ENCODE peak calls at places on chromosomes 7 and 10, in nine cellular contexts. One of them, this sample, is unnamed.

GRCh38 chr7:45073031-45073842 is 15.5 kb downstream of the NACAD start:
- DNase-seq in cardiac fibroblast: no peak
- DNase-seq in AG09319: no peak
- DNase-seq in OCI-LY7: no peak
- DNase-seq in kidney: no peak
- DNase-seq in nephron progenitor cell: no peak
- DNase-seq in GM12878: no peak
- DNase-seq in MCF 10A: peak; percentile 17
- DNase-seq in glutamatergic neuron: peak; percentile 66
- DNase-seq in this sample: no peak

GRCh38 chr10:132714096-132714721 is 71.7 kb downstream of the NKX6-2 start:
- DNase-seq in kidney: peak; percentile 65
- DNase-seq in MCF 10A: no peak
- DNase-seq in GM12878: no peak
- DNase-seq in cardiac fibroblast: no peak
- DNase-seq in glutamatergic neuron: no peak
- DNase-seq in OCI-LY7: no peak
- DNase-seq in AG09319: no peak
- DNase-seq in nephron progenitor cell: peak; percentile 42
- DNase-seq in this sample: no peak

GRCh38 chr10:78335371-78335690 is 301.7 kb downstream of the RPS24 start:
- DNase-seq in glutamatergic neuron: no peak
- DNase-seq in nephron progenitor cell: no peak
- DNase-seq in AG09319: no peak
- DNase-seq in GM12878: no peak
- DNase-seq in cardiac fibroblast: no peak
- DNase-seq in MCF 10A: no peak
- DNase-seq in kidney: no peak
- DNase-seq in OCI-LY7: no peak
- DNase-seq in this sample: no peak

GRCh38 chr7:80135306-80136104 is 874 bp downstream of the GNAI1 start:
- DNase-seq in nephron progenitor cell: peak; percentile 71
- DNase-seq in AG09319: no peak
- DNase-seq in kidney: no peak
- DNase-seq in GM12878: no peak
- DNase-seq in MCF 10A: peak; percentile 40
- DNase-seq in cardiac fibroblast: peak; percentile 46
- DNase-seq in glutamatergic neuron: no peak
- DNase-seq in OCI-LY7: no peak
- DNase-seq in this sample: no peak

GRCh38 chr10:12835709-12836108 is 165.8 kb downstream of the CCDC3 start:
- DNase-seq in nephron progenitor cell: no peak
- DNase-seq in glutamatergic neuron: no peak
- DNase-seq in cardiac fibroblast: peak; percentile 38
- DNase-seq in MCF 10A: peak; percentile 83
- DNase-seq in AG09319: no peak
- DNase-seq in OCI-LY7: no peak
- DNase-seq in kidney: no peak
- DNase-seq in GM12878: no peak
- DNase-seq in this sample: no peak

GRCh38 chr10:35409094-35409582 is 72.8 kb downstream of the CCNY start:
- DNase-seq in GM12878: peak; percentile 38
- DNase-seq in MCF 10A: peak; percentile 73
- DNase-seq in glutamatergic neuron: peak; percentile 65
- DNase-seq in cardiac fibroblast: peak; percentile 84
- DNase-seq in OCI-LY7: no peak
- DNase-seq in nephron progenitor cell: no peak
- DNase-seq in kidney: no peak
- DNase-seq in AG09319: no peak
- DNase-seq in this sample: no peak

GRCh38 chr10:30763933-30764332 is 134.4 kb upstream of the LYZL2 start:
- DNase-seq in AG09319: no peak
- DNase-seq in kidney: no peak
- DNase-seq in MCF 10A: no peak
- DNase-seq in nephron progenitor cell: no peak
- DNase-seq in OCI-LY7: no peak
- DNase-seq in glutamatergic neuron: no peak
- DNase-seq in GM12878: no peak
- DNase-seq in cardiac fibroblast: no peak
- DNase-seq in this sample: no peak

GRCh38 chr7:45259966-45260646 is 102.5 kb downstream of the RAMP3 start:
- DNase-seq in glutamatergic neuron: peak; percentile 79
- DNase-seq in OCI-LY7: peak; percentile 61
- DNase-seq in nephron progenitor cell: peak; percentile 88
- DNase-seq in AG09319: no peak
- DNase-seq in cardiac fibroblast: peak; percentile 32
- DNase-seq in GM12878: no peak
- DNase-seq in MCF 10A: peak; percentile 44
- DNase-seq in kidney: peak; percentile 84
- DNase-seq in this sample: peak; percentile 67

GRCh38 chr10:60446070-60446833 is 56.6 kb upstream of the ANK3 start:
- DNase-seq in kidney: no peak
- DNase-seq in glutamatergic neuron: no peak
- DNase-seq in AG09319: no peak
- DNase-seq in MCF 10A: no peak
- DNase-seq in nephron progenitor cell: no peak
- DNase-seq in GM12878: no peak
- DNase-seq in OCI-LY7: no peak
- DNase-seq in cardiac fibroblast: peak; percentile 41
- DNase-seq in this sample: no peak

GRCh38 chr10:60444494-60445064 is 54.9 kb upstream of the ANK3 start:
- DNase-seq in AG09319: no peak
- DNase-seq in MCF 10A: peak; percentile 40
- DNase-seq in cardiac fibroblast: peak; percentile 76
- DNase-seq in glutamatergic neuron: no peak
- DNase-seq in GM12878: no peak
- DNase-seq in OCI-LY7: no peak
- DNase-seq in kidney: no peak
- DNase-seq in nephron progenitor cell: no peak
- DNase-seq in this sample: no peak

GRCh38 chr10:60446855-60447254 is 57.2 kb upstream of the ANK3 start:
- DNase-seq in OCI-LY7: no peak
- DNase-seq in MCF 10A: no peak
- DNase-seq in nephron progenitor cell: no peak
- DNase-seq in AG09319: no peak
- DNase-seq in GM12878: no peak
- DNase-seq in kidney: no peak
- DNase-seq in cardiac fibroblast: peak; percentile 50
- DNase-seq in glutamatergic neuron: no peak
- DNase-seq in this sample: no peak

DNA sequence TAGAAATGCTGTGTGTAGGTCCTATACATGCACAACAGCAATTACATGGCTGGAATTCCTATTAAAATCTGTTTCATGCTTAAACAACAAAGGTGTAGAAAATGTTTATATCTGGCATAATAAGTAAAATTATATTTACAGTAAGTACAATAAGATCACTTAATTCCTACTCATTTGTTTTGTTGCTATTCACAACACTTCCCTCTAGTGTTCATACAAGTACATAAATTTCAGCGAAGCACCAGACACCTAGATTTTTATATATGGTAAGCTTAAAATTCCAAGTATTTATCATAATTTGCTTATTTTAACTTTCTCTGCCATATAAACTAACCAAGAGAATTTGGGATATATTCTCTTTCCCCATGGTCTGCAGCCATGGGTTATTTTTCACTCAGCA is 51.8 kb upstream of the ANK3 start:
- DNase-seq in nephron progenitor cell: no peak
- DNase-seq in glutamatergic neuron: no peak
- DNase-seq in AG09319: no peak
- DNase-seq in GM12878: no peak
- DNase-seq in kidney: no peak
- DNase-seq in OCI-LY7: peak; percentile 34
- DNase-seq in MCF 10A: no peak
- DNase-seq in cardiac fibroblast: no peak
- DNase-seq in this sample: no peak
- TF ChIP-seq CTCF in nephron progenitor cell: peak; percentile 22
- TF ChIP-seq CTCF in glutamatergic neuron: no peak
- TF ChIP-seq CTCF in AG09319: peak; percentile 36
- TF ChIP-seq CTCF in GM12878: peak; percentile 22
- TF ChIP-seq CTCF in kidney: no peak
- TF ChIP-seq CTCF in OCI-LY7: peak; percentile 75
- TF ChIP-seq CTCF in MCF 10A: peak; percentile 19
- TF ChIP-seq CTCF in cardiac fibroblast: peak; percentile 42
- TF ChIP-seq CTCF in this sample: peak; percentile 34

GRCh38 chr7:157320607-157320979 is 16.2 kb upstream of the DNAJB6 start:
- DNase-seq in OCI-LY7: no peak
- DNase-seq in nephron progenitor cell: no peak
- DNase-seq in cardiac fibroblast: peak; percentile 48
- DNase-seq in glutamatergic neuron: no peak
- DNase-seq in AG09319: no peak
- DNase-seq in MCF 10A: no peak
- DNase-seq in kidney: no peak
- DNase-seq in GM12878: no peak
- DNase-seq in this sample: no peak

GRCh38 chr7:157312941-157313340 is 23.9 kb upstream of the DNAJB6 start:
- DNase-seq in MCF 10A: no peak
- DNase-seq in nephron progenitor cell: no peak
- DNase-seq in AG09319: no peak
- DNase-seq in kidney: no peak
- DNase-seq in glutamatergic neuron: no peak
- DNase-seq in OCI-LY7: no peak
- DNase-seq in cardiac fibroblast: no peak
- DNase-seq in GM12878: no peak
- DNase-seq in this sample: no peak

GRCh38 chr7:157313645-157314044 is 23.2 kb upstream of the DNAJB6 start:
- DNase-seq in OCI-LY7: no peak
- DNase-seq in cardiac fibroblast: no peak
- DNase-seq in GM12878: no peak
- DNase-seq in nephron progenitor cell: no peak
- DNase-seq in MCF 10A: no peak
- DNase-seq in kidney: no peak
- DNase-seq in glutamatergic neuron: no peak
- DNase-seq in AG09319: no peak
- DNase-seq in this sample: no peak

GRCh38 chr7:157318015-157318706 is 18.6 kb upstream of the DNAJB6 start:
- DNase-seq in kidney: no peak
- DNase-seq in AG09319: no peak
- DNase-seq in cardiac fibroblast: peak; percentile 68
- DNase-seq in glutamatergic neuron: no peak
- DNase-seq in OCI-LY7: no peak
- DNase-seq in nephron progenitor cell: no peak
- DNase-seq in GM12878: no peak
- DNase-seq in MCF 10A: peak; percentile 54
- DNase-seq in this sample: no peak
- TF ChIP-seq CTCF in kidney: no peak
- TF ChIP-seq CTCF in AG09319: no peak
- TF ChIP-seq CTCF in cardiac fibroblast: no peak
- TF ChIP-seq CTCF in glutamatergic neuron: no peak
- TF ChIP-seq CTCF in OCI-LY7: no peak
- TF ChIP-seq CTCF in nephron progenitor cell: no peak
- TF ChIP-seq CTCF in GM12878: no peak
- TF ChIP-seq CTCF in MCF 10A: no peak
- TF ChIP-seq CTCF in this sample: no peak

GRCh38 chr10:73060173-73060572 is 36.5 kb downstream of the P4HA1 start:
- DNase-seq in glutamatergic neuron: no peak
- DNase-seq in kidney: no peak
- DNase-seq in cardiac fibroblast: no peak
- DNase-seq in MCF 10A: no peak
- DNase-seq in OCI-LY7: no peak
- DNase-seq in GM12878: no peak
- DNase-seq in nephron progenitor cell: no peak
- DNase-seq in AG09319: no peak
- DNase-seq in this sample: no peak

GRCh38 chr10:73058057-73058591 is 38.5 kb downstream of the P4HA1 start:
- DNase-seq in cardiac fibroblast: no peak
- DNase-seq in OCI-LY7: no peak
- DNase-seq in MCF 10A: no peak
- DNase-seq in nephron progenitor cell: no peak
- DNase-seq in GM12878: no peak
- DNase-seq in AG09319: no peak
- DNase-seq in glutamatergic neuron: no peak
- DNase-seq in kidney: no peak
- DNase-seq in this sample: no peak

GRCh38 chr10:73061743-73062142 is 34.9 kb downstream of the P4HA1 start:
- DNase-seq in GM12878: no peak
- DNase-seq in glutamatergic neuron: no peak
- DNase-seq in kidney: no peak
- DNase-seq in AG09319: no peak
- DNase-seq in nephron progenitor cell: no peak
- DNase-seq in OCI-LY7: no peak
- DNase-seq in cardiac fibroblast: no peak
- DNase-seq in MCF 10A: no peak
- DNase-seq in this sample: no peak

GRCh38 chr10:73065441-73065840 is 31.2 kb downstream of the P4HA1 start:
- DNase-seq in kidney: no peak
- DNase-seq in cardiac fibroblast: peak; percentile 41
- DNase-seq in nephron progenitor cell: no peak
- DNase-seq in GM12878: no peak
- DNase-seq in AG09319: no peak
- DNase-seq in MCF 10A: no peak
- DNase-seq in glutamatergic neuron: no peak
- DNase-seq in OCI-LY7: no peak
- DNase-seq in this sample: no peak

DNA sequence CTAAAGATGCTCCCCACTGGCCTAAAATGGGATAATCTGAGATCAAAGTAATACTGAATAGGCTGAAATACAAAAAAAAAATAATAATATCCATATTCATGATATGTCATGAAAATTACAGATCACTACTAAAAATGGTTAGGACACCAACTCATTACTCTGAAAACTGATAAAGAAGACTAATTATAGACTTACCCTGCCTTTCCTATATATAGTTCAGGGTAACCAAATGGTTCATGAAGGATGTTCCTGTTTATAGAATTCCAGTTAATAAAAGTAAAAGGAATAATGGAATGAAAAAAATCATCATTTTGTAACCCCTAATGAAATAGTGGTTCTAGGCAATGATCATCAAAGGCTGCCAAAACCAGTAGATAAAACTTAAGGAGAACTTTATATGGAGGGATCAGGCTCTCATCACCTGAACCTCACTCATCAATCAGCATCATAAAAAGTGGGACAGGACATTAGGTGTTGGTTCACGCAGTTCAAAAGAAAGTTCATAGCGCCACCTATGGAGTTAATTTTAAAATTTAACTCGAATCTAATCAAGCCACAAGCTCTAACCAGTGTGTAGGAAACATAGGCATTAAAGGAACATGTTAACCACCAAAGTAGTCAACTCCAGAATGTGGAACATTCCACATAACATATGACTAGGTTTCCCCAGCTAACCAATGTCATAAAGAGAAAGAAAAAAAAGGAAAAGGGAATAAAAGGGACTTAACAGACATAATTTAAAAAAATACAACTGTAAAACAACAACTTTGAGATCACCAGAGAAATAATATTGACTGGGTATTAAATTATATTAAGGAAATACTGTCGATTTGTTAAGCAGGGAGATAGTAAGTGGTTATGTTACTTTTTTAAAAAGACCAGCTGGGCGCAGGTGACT is 35.7 kb downstream of the P4HA1 start:
- DNase-seq in cardiac fibroblast: peak; percentile 47
- DNase-seq in glutamatergic neuron: no peak
- DNase-seq in MCF 10A: peak; percentile 65
- DNase-seq in AG09319: no peak
- DNase-seq in kidney: no peak
- DNase-seq in nephron progenitor cell: no peak
- DNase-seq in OCI-LY7: peak; percentile 48
- DNase-seq in GM12878: no peak
- DNase-seq in this sample: no peak
- TF ChIP-seq CTCF in cardiac fibroblast: peak; percentile 24
- TF ChIP-seq CTCF in glutamatergic neuron: peak; percentile 40
- TF ChIP-seq CTCF in MCF 10A: peak; percentile 53
- TF ChIP-seq CTCF in AG09319: peak; percentile 28
- TF ChIP-seq CTCF in kidney: peak; percentile 27
- TF ChIP-seq CTCF in nephron progenitor cell: no peak
- TF ChIP-seq CTCF in OCI-LY7: peak; percentile 90
- TF ChIP-seq CTCF in GM12878: peak; percentile 49
- TF ChIP-seq CTCF in this sample: peak; percentile 39

GRCh38 chr7:127546313-127546712 is 39.1 kb downstream of the GCC1 start:
- DNase-seq in AG09319: no peak
- DNase-seq in GM12878: no peak
- DNase-seq in glutamatergic neuron: no peak
- DNase-seq in cardiac fibroblast: no peak
- DNase-seq in OCI-LY7: no peak
- DNase-seq in nephron progenitor cell: no peak
- DNase-seq in MCF 10A: no peak
- DNase-seq in kidney: no peak
- DNase-seq in this sample: no peak

GRCh38 chr7:127551941-127552340 is 33.5 kb downstream of the GCC1 start:
- DNase-seq in nephron progenitor cell: no peak
- DNase-seq in kidney: no peak
- DNase-seq in GM12878: no peak
- DNase-seq in glutamatergic neuron: no peak
- DNase-seq in AG09319: no peak
- DNase-seq in cardiac fibroblast: no peak
- DNase-seq in OCI-LY7: no peak
- DNase-seq in MCF 10A: no peak
- DNase-seq in this sample: no peak

GRCh38 chr7:127550247-127550646 is 35.1 kb downstream of the GCC1 start:
- DNase-seq in cardiac fibroblast: no peak
- DNase-seq in GM12878: no peak
- DNase-seq in kidney: no peak
- DNase-seq in AG09319: no peak
- DNase-seq in nephron progenitor cell: no peak
- DNase-seq in glutamatergic neuron: no peak
- DNase-seq in MCF 10A: no peak
- DNase-seq in OCI-LY7: peak; percentile 2
- DNase-seq in this sample: no peak
- TF ChIP-seq CTCF in cardiac fibroblast: no peak
- TF ChIP-seq CTCF in GM12878: peak; percentile 17
- TF ChIP-seq CTCF in kidney: no peak
- TF ChIP-seq CTCF in AG09319: no peak
- TF ChIP-seq CTCF in nephron progenitor cell: peak; percentile 7
- TF ChIP-seq CTCF in glutamatergic neuron: no peak
- TF ChIP-seq CTCF in MCF 10A: no peak
- TF ChIP-seq CTCF in OCI-LY7: peak; percentile 54
- TF ChIP-seq CTCF in this sample: no peak